ENCODE peak calls at places on chromosomes 11 and 22, in seven cellular contexts. One of them, this sample, is unnamed.

GRCh38 chr11:86954288-86955110 is 696 bp downstream of the FZD4 start:
- DNase-seq in right lobe of liver: peak; percentile 61
- DNase-seq in CD4-positive, CD25-positive, alpha-beta regulatory T cell: no peak
- DNase-seq in CD4-positive, alpha-beta memory T cell: no peak
- DNase-seq in upper lobe of right lung: peak; percentile 68
- DNase-seq in prostate gland: no peak
- DNase-seq in testis: no peak
- DNase-seq in this sample: no peak

GRCh38 chr11:72723508-72723907 is 28.7 kb downstream of the ARAP1 start:
- DNase-seq in right lobe of liver: no peak
- DNase-seq in CD4-positive, CD25-positive, alpha-beta regulatory T cell: no peak
- DNase-seq in CD4-positive, alpha-beta memory T cell: no peak
- DNase-seq in upper lobe of right lung: no peak
- DNase-seq in prostate gland: no peak
- DNase-seq in testis: no peak
- DNase-seq in this sample: no peak

GRCh38 chr11:61980783-61981541 is 13.5 kb upstream of the FTH1 start:
- DNase-seq in right lobe of liver: peak; percentile 82
- DNase-seq in CD4-positive, CD25-positive, alpha-beta regulatory T cell: no peak
- DNase-seq in CD4-positive, alpha-beta memory T cell: no peak
- DNase-seq in upper lobe of right lung: peak; percentile 31
- DNase-seq in prostate gland: no peak
- DNase-seq in testis: no peak
- DNase-seq in this sample: no peak

GRCh38 chr22:46846154-46846831 is 83.8 kb downstream of the TBC1D22A start:
- DNase-seq in right lobe of liver: no peak
- DNase-seq in CD4-positive, CD25-positive, alpha-beta regulatory T cell: no peak
- DNase-seq in CD4-positive, alpha-beta memory T cell: no peak
- DNase-seq in upper lobe of right lung: no peak
- DNase-seq in prostate gland: no peak
- DNase-seq in testis: no peak
- DNase-seq in this sample: peak; percentile 56

GRCh38 chr22:19782533-19782932 is 22.0 kb downstream of the TBX1 start:
- DNase-seq in right lobe of liver: no peak
- DNase-seq in CD4-positive, CD25-positive, alpha-beta regulatory T cell: no peak
- DNase-seq in CD4-positive, alpha-beta memory T cell: no peak
- DNase-seq in upper lobe of right lung: no peak
- DNase-seq in prostate gland: no peak
- DNase-seq in testis: no peak
- DNase-seq in this sample: no peak

GRCh38 chr22:45458532-45458931 is 44.2 kb upstream of the FBLN1 start:
- DNase-seq in right lobe of liver: no peak
- DNase-seq in CD4-positive, CD25-positive, alpha-beta regulatory T cell: no peak
- DNase-seq in CD4-positive, alpha-beta memory T cell: no peak
- DNase-seq in upper lobe of right lung: no peak
- DNase-seq in prostate gland: no peak
- DNase-seq in testis: no peak
- DNase-seq in this sample: no peak

GRCh38 chr11:47028530-47029093 is 92.1 kb downstream of the CSTPP1 start:
- DNase-seq in right lobe of liver: no peak
- DNase-seq in CD4-positive, CD25-positive, alpha-beta regulatory T cell: no peak
- DNase-seq in CD4-positive, alpha-beta memory T cell: no peak
- DNase-seq in upper lobe of right lung: no peak
- DNase-seq in prostate gland: no peak
- DNase-seq in testis: no peak
- DNase-seq in this sample: no peak

GRCh38 chr11:16981651-16982194 is 32.5 kb downstream of the PLEKHA7 start:
- DNase-seq in right lobe of liver: no peak
- DNase-seq in CD4-positive, CD25-positive, alpha-beta regulatory T cell: no peak
- DNase-seq in CD4-positive, alpha-beta memory T cell: no peak
- DNase-seq in upper lobe of right lung: no peak
- DNase-seq in prostate gland: no peak
- DNase-seq in testis: peak; percentile 90
- DNase-seq in this sample: no peak

GRCh38 chr22:22422629-22423112 is 85.9 kb downstream of the ZNF280B start:
- DNase-seq in right lobe of liver: peak; percentile 60
- DNase-seq in CD4-positive, CD25-positive, alpha-beta regulatory T cell: peak; percentile 27
- DNase-seq in CD4-positive, alpha-beta memory T cell: peak; percentile 46
- DNase-seq in upper lobe of right lung: peak; percentile 74
- DNase-seq in prostate gland: no peak
- DNase-seq in testis: peak; percentile 90
- DNase-seq in this sample: peak; percentile 51

GRCh38 chr11:64722141-64723050 is 601 bp downstream of the NRXN2 start:
- DNase-seq in right lobe of liver: no peak
- DNase-seq in CD4-positive, CD25-positive, alpha-beta regulatory T cell: no peak
- DNase-seq in CD4-positive, alpha-beta memory T cell: no peak
- DNase-seq in upper lobe of right lung: peak; percentile 46
- DNase-seq in prostate gland: no peak
- DNase-seq in testis: no peak
- DNase-seq in this sample: no peak

GRCh38 chr22:25081409-25081824 is 118.2 kb upstream of the CRYBB3 start:
- DNase-seq in right lobe of liver: no peak
- DNase-seq in CD4-positive, CD25-positive, alpha-beta regulatory T cell: peak; percentile 27
- DNase-seq in CD4-positive, alpha-beta memory T cell: peak; percentile 44
- DNase-seq in upper lobe of right lung: no peak
- DNase-seq in prostate gland: peak; percentile 28
- DNase-seq in testis: peak; percentile 58
- DNase-seq in this sample: no peak

GRCh38 chr11:70682760-70683159 is 284.4 kb downstream of the CTTN start:
- DNase-seq in right lobe of liver: no peak
- DNase-seq in CD4-positive, CD25-positive, alpha-beta regulatory T cell: no peak
- DNase-seq in CD4-positive, alpha-beta memory T cell: no peak
- DNase-seq in upper lobe of right lung: no peak
- DNase-seq in prostate gland: no peak
- DNase-seq in testis: no peak
- DNase-seq in this sample: no peak

GRCh38 chr22:43228330-43228729 is 41.4 kb upstream of the TTLL12 start:
- DNase-seq in right lobe of liver: no peak
- DNase-seq in CD4-positive, CD25-positive, alpha-beta regulatory T cell: no peak
- DNase-seq in CD4-positive, alpha-beta memory T cell: no peak
- DNase-seq in upper lobe of right lung: no peak
- DNase-seq in prostate gland: no peak
- DNase-seq in testis: peak; percentile 77
- DNase-seq in this sample: peak; percentile 12

GRCh38 chr11:15166204-15166603 is 51.5 kb downstream of the INSC start:
- DNase-seq in right lobe of liver: no peak
- DNase-seq in CD4-positive, CD25-positive, alpha-beta regulatory T cell: no peak
- DNase-seq in CD4-positive, alpha-beta memory T cell: no peak
- DNase-seq in upper lobe of right lung: no peak
- DNase-seq in prostate gland: no peak
- DNase-seq in testis: no peak
- DNase-seq in this sample: no peak

GRCh38 chr22:31970490-31971444 is 26.4 kb downstream of the YWHAH start:
- DNase-seq in right lobe of liver: peak; percentile 89
- DNase-seq in CD4-positive, CD25-positive, alpha-beta regulatory T cell: peak; percentile 85
- DNase-seq in CD4-positive, alpha-beta memory T cell: peak; percentile 86
- DNase-seq in upper lobe of right lung: peak; percentile 93
- DNase-seq in prostate gland: peak; percentile 78
- DNase-seq in testis: peak; percentile 90
- DNase-seq in this sample: peak; percentile 60

GRCh38 chr22:31680764-31681624 is 19.0 kb upstream of the PISD start:
- DNase-seq in right lobe of liver: no peak
- DNase-seq in CD4-positive, CD25-positive, alpha-beta regulatory T cell: no peak
- DNase-seq in CD4-positive, alpha-beta memory T cell: no peak
- DNase-seq in upper lobe of right lung: no peak
- DNase-seq in prostate gland: peak; percentile 12
- DNase-seq in testis: no peak
- DNase-seq in this sample: peak; percentile 71

GRCh38 chr11:79226136-79226535 is 214.7 kb downstream of the TENM4 start:
- DNase-seq in right lobe of liver: no peak
- DNase-seq in CD4-positive, CD25-positive, alpha-beta regulatory T cell: no peak
- DNase-seq in CD4-positive, alpha-beta memory T cell: no peak
- DNase-seq in upper lobe of right lung: no peak
- DNase-seq in prostate gland: no peak
- DNase-seq in testis: no peak
- DNase-seq in this sample: no peak

GRCh38 chr22:48084041-48084748 is 1321.7 kb downstream of the TBC1D22A start:
- DNase-seq in right lobe of liver: no peak
- DNase-seq in CD4-positive, CD25-positive, alpha-beta regulatory T cell: no peak
- DNase-seq in CD4-positive, alpha-beta memory T cell: no peak
- DNase-seq in upper lobe of right lung: peak; percentile 54
- DNase-seq in prostate gland: no peak
- DNase-seq in testis: no peak
- DNase-seq in this sample: no peak

GRCh38 chr11:116868066-116868465 is 30.6 kb upstream of the APOA1 start:
- DNase-seq in right lobe of liver: no peak
- DNase-seq in CD4-positive, CD25-positive, alpha-beta regulatory T cell: no peak
- DNase-seq in CD4-positive, alpha-beta memory T cell: no peak
- DNase-seq in upper lobe of right lung: no peak
- DNase-seq in prostate gland: no peak
- DNase-seq in testis: no peak
- DNase-seq in this sample: no peak

GRCh38 chr11:116867619-116868018 is 30.2 kb upstream of the APOA1 start:
- DNase-seq in right lobe of liver: no peak
- DNase-seq in CD4-positive, CD25-positive, alpha-beta regulatory T cell: no peak
- DNase-seq in CD4-positive, alpha-beta memory T cell: no peak
- DNase-seq in upper lobe of right lung: no peak
- DNase-seq in prostate gland: no peak
- DNase-seq in testis: no peak
- DNase-seq in this sample: no peak

GRCh38 chr11:116869610-116870009 is 32.2 kb upstream of the APOA1 start:
- DNase-seq in right lobe of liver: no peak
- DNase-seq in CD4-positive, CD25-positive, alpha-beta regulatory T cell: no peak
- DNase-seq in CD4-positive, alpha-beta memory T cell: no peak
- DNase-seq in upper lobe of right lung: no peak
- DNase-seq in prostate gland: peak; percentile 65
- DNase-seq in testis: no peak
- DNase-seq in this sample: no peak

GRCh38 chr11:116871248-116871647 is 33.8 kb upstream of the APOA1 start:
- DNase-seq in right lobe of liver: no peak
- DNase-seq in CD4-positive, CD25-positive, alpha-beta regulatory T cell: no peak
- DNase-seq in CD4-positive, alpha-beta memory T cell: no peak
- DNase-seq in upper lobe of right lung: no peak
- DNase-seq in prostate gland: no peak
- DNase-seq in testis: no peak
- DNase-seq in this sample: peak; percentile 59

GRCh38 chr11:116870054-116870453 is 32.6 kb upstream of the APOA1 start:
- DNase-seq in right lobe of liver: no peak
- DNase-seq in CD4-positive, CD25-positive, alpha-beta regulatory T cell: no peak
- DNase-seq in CD4-positive, alpha-beta memory T cell: no peak
- DNase-seq in upper lobe of right lung: no peak
- DNase-seq in prostate gland: no peak
- DNase-seq in testis: no peak
- DNase-seq in this sample: no peak
- H3K36me3 ChIP-seq in right lobe of liver: peaks cover 5% of the 10 kb centered on the region
- H3K36me3 ChIP-seq in CD4-positive, CD25-positive, alpha-beta regulatory T cell: peaks cover 83% of the 10 kb centered on the region
- H3K36me3 ChIP-seq in CD4-positive, alpha-beta memory T cell: peaks cover 71% of the 10 kb centered on the region
- H3K36me3 ChIP-seq in upper lobe of right lung: peaks cover 89% of the 10 kb centered on the region
- H3K36me3 ChIP-seq in prostate gland: peaks cover 8% of the 10 kb centered on the region
- H3K36me3 ChIP-seq in testis: no peaks in the 10 kb centered on the region
- H3K36me3 ChIP-seq in this sample: peaks cover 53% of the 10 kb centered on the region

GRCh38 chr11:12693075-12693473 is 18.9 kb downstream of the TEAD1 start:
- DNase-seq in right lobe of liver: no peak
- DNase-seq in CD4-positive, CD25-positive, alpha-beta regulatory T cell: no peak
- DNase-seq in CD4-positive, alpha-beta memory T cell: no peak
- DNase-seq in upper lobe of right lung: no peak
- DNase-seq in prostate gland: no peak
- DNase-seq in testis: no peak
- DNase-seq in this sample: no peak
- H3K4me3 ChIP-seq in right lobe of liver: peak overlapping the region; percentile 14
- H3K4me3 ChIP-seq in CD4-positive, CD25-positive, alpha-beta regulatory T cell: no peak overlapping the region
- H3K4me3 ChIP-seq in CD4-positive, alpha-beta memory T cell: no peak overlapping the region
- H3K4me3 ChIP-seq in upper lobe of right lung: no peak overlapping the region
- H3K4me3 ChIP-seq in prostate gland: no peak overlapping the region
- H3K4me3 ChIP-seq in testis: no peak overlapping the region
- H3K4me3 ChIP-seq in this sample: peak overlapping the region; percentile 3

GRCh38 chr22:49216579-49216978 is 611.1 kb downstream of the BRD1 start:
- DNase-seq in right lobe of liver: peak; percentile 45
- DNase-seq in CD4-positive, CD25-positive, alpha-beta regulatory T cell: no peak
- DNase-seq in CD4-positive, alpha-beta memory T cell: no peak
- DNase-seq in upper lobe of right lung: peak; percentile 31
- DNase-seq in prostate gland: no peak
- DNase-seq in testis: no peak
- DNase-seq in this sample: no peak

GRCh38 chr22:49213731-49214352 is 613.8 kb downstream of the BRD1 start:
- DNase-seq in right lobe of liver: no peak
- DNase-seq in CD4-positive, CD25-positive, alpha-beta regulatory T cell: no peak
- DNase-seq in CD4-positive, alpha-beta memory T cell: no peak
- DNase-seq in upper lobe of right lung: peak; percentile 34
- DNase-seq in prostate gland: no peak
- DNase-seq in testis: no peak
- DNase-seq in this sample: no peak

GRCh38 chr22:49218142-49218541 is 609.5 kb downstream of the BRD1 start:
- DNase-seq in right lobe of liver: no peak
- DNase-seq in CD4-positive, CD25-positive, alpha-beta regulatory T cell: no peak
- DNase-seq in CD4-positive, alpha-beta memory T cell: no peak
- DNase-seq in upper lobe of right lung: no peak
- DNase-seq in prostate gland: no peak
- DNase-seq in testis: no peak
- DNase-seq in this sample: no peak

GRCh38 chr22:49214976-49215375 is 612.7 kb downstream of the BRD1 start:
- DNase-seq in right lobe of liver: peak; percentile 21
- DNase-seq in CD4-positive, CD25-positive, alpha-beta regulatory T cell: no peak
- DNase-seq in CD4-positive, alpha-beta memory T cell: no peak
- DNase-seq in upper lobe of right lung: peak; percentile 46
- DNase-seq in prostate gland: no peak
- DNase-seq in testis: no peak
- DNase-seq in this sample: no peak

DNA sequence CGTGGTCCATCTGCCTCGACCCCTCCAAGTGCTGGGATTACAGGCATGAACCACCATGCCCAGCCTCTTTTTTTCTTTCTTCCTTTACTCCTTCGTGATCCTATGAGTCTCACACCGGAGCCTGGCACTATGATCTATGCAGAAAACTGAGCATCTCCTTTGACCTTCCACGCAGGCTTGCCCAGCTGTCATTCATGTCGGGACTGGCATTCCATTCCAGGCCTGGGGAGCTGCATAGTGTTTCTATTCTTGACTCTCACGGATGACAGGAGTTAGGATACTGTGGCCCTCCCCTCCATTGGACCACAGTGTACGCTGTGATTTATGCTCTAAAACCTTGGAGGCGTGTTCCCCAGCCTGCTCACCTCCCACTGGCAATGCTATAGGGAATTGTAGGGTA is 611.8 kb downstream of the BRD1 start:
- DNase-seq in right lobe of liver: peak; percentile 19
- DNase-seq in CD4-positive, CD25-positive, alpha-beta regulatory T cell: no peak
- DNase-seq in CD4-positive, alpha-beta memory T cell: no peak
- DNase-seq in upper lobe of right lung: peak; percentile 7
- DNase-seq in prostate gland: no peak
- DNase-seq in testis: no peak
- DNase-seq in this sample: no peak
- H3K9me3 ChIP-seq in right lobe of liver: no peaks in the 10 kb centered on the region
- H3K9me3 ChIP-seq in CD4-positive, CD25-positive, alpha-beta regulatory T cell: peaks cover 3% of the 10 kb centered on the region
- H3K9me3 ChIP-seq in CD4-positive, alpha-beta memory T cell: no peaks in the 10 kb centered on the region
- H3K9me3 ChIP-seq in upper lobe of right lung: no peaks in the 10 kb centered on the region
- H3K9me3 ChIP-seq in prostate gland: no peaks in the 10 kb centered on the region
- H3K9me3 ChIP-seq in testis: no peaks in the 10 kb centered on the region
- H3K9me3 ChIP-seq in this sample: no peaks in the 10 kb centered on the region

GRCh38 chr22:29339381-29340235 is 24.1 kb upstream of the RASL10A start:
- DNase-seq in right lobe of liver: no peak
- DNase-seq in CD4-positive, CD25-positive, alpha-beta regulatory T cell: no peak
- DNase-seq in CD4-positive, alpha-beta memory T cell: no peak
- DNase-seq in upper lobe of right lung: no peak
- DNase-seq in prostate gland: no peak
- DNase-seq in testis: no peak
- DNase-seq in this sample: peak; percentile 67
- H3K36me3 ChIP-seq in right lobe of liver: peaks cover 10% of the 10 kb centered on the region
- H3K36me3 ChIP-seq in CD4-positive, CD25-positive, alpha-beta regulatory T cell: peaks cover 86% of the 10 kb centered on the region
- H3K36me3 ChIP-seq in CD4-positive, alpha-beta memory T cell: peaks cover 78% of the 10 kb centered on the region
- H3K36me3 ChIP-seq in upper lobe of right lung: peaks cover 92% of the 10 kb centered on the region
- H3K36me3 ChIP-seq in prostate gland: peaks cover 14% of the 10 kb centered on the region
- H3K36me3 ChIP-seq in testis: no peaks in the 10 kb centered on the region
- H3K36me3 ChIP-seq in this sample: peaks cover 43% of the 10 kb centered on the region

GRCh38 chr11:848380-848931 is 5.8 kb downstream of the TSPAN4 start:
- DNase-seq in right lobe of liver: no peak
- DNase-seq in CD4-positive, CD25-positive, alpha-beta regulatory T cell: peak; percentile 66
- DNase-seq in CD4-positive, alpha-beta memory T cell: peak; percentile 63
- DNase-seq in upper lobe of right lung: peak; percentile 81
- DNase-seq in prostate gland: no peak
- DNase-seq in testis: no peak
- DNase-seq in this sample: no peak
- H3K4me3 ChIP-seq in right lobe of liver: no peak overlapping the region
- H3K4me3 ChIP-seq in CD4-positive, CD25-positive, alpha-beta regulatory T cell: no peak overlapping the region
- H3K4me3 ChIP-seq in CD4-positive, alpha-beta memory T cell: no peak overlapping the region
- H3K4me3 ChIP-seq in upper lobe of right lung: no peak overlapping the region
- H3K4me3 ChIP-seq in prostate gland: no peak overlapping the region
- H3K4me3 ChIP-seq in testis: peak overlapping the region; percentile 57
- H3K4me3 ChIP-seq in this sample: no peak overlapping the region

This sample was measured in MG63.